ENCODE peak calls at places on chromosome 19, in ten cellular contexts. N, X, K, E, Q, S, O, A, R and U are unnamed samples.

GRCh38 chr19:29836409-29836825 is 24.6 kb downstream of the CCNE1 start:
- DNase-seq in N (no peak), X (no peak), K (no peak), E (no peak), Q (no peak), S (no peak), O (no peak), A (no peak), R (peak; percentile 57), U (no peak)

GRCh38 chr19:28710278-28710677 is 502.7 kb downstream of the UQCRFS1 start:
- DNase-seq in N (peak; percentile 30), X (no peak), K (peak; percentile 12), E (peak; percentile 41), Q (peak; percentile 91), S (peak; percentile 68), O (no peak), A (peak; percentile 65), R (no peak), U (no peak)

GRCh38 chr19:33722456-33723239 is 74.0 kb upstream of the KCTD15 start:
- DNase-seq in N (no peak), X (no peak), K (no peak), E (no peak), Q (no peak), S (no peak), O (no peak), A (no peak), R (no peak), U (no peak)

GRCh38 chr19:10418281-10419199 is 1.8 kb upstream of the PDE4A start:
- DNase-seq in N (no peak), X (no peak), K (no peak), E (no peak), Q (no peak), S (peak; percentile 13), O (no peak), A (no peak), R (peak; percentile 64), U (no peak)

GRCh38 chr19:3479819-3480215 is 508 bp downstream of the SMIM24 start:
- DNase-seq in N (no peak), X (no peak), K (no peak), E (no peak), Q (no peak), S (peak; percentile 50), O (no peak), A (no peak), R (peak; percentile 56), U (no peak)

GRCh38 chr19:22530042-22530441 is 104.1 kb upstream of the ZNF492 start:
- DNase-seq in N (no peak), X (no peak), K (no peak), E (no peak), Q (no peak), S (no peak), O (no peak), A (no peak), R (no peak), U (no peak)

GRCh38 chr19:6378036-6378435 is 2.3 kb upstream of the PSPN start:
- DNase-seq in N (no peak), X (no peak), K (no peak), E (no peak), Q (no peak), S (no peak), O (no peak), A (no peak), R (no peak), U (no peak)

GRCh38 chr19:4099054-4099764 is 24.7 kb downstream of the MAP2K2 start:
- DNase-seq in N (no peak), X (no peak), K (no peak), E (no peak), Q (no peak), S (no peak), O (no peak), A (no peak), R (no peak), U (no peak)

GRCh38 chr19:29645491-29645867 is 19.8 kb upstream of the PLEKHF1 start:
- DNase-seq in N (no peak), X (no peak), K (no peak), E (no peak), Q (no peak), S (no peak), O (no peak), A (no peak), R (no peak), U (no peak)

GRCh38 chr19:35044317-35045117 is 3.0 kb downstream of the HPN start:
- DNase-seq in N (no peak), X (peak; percentile 71), K (peak; percentile 57), E (no peak), Q (peak; percentile 57), S (peak; percentile 53), O (no peak), A (peak; percentile 41), R (peak; percentile 71), U (peak; percentile 69)

GRCh38 chr19:3507371-3508120 is 1.4 kb downstream of the FZR1 start:
- DNase-seq in N (no peak), X (no peak), K (no peak), E (no peak), Q (no peak), S (peak; percentile 42), O (no peak), A (no peak), R (peak; percentile 32), U (peak; percentile 62)

GRCh38 chr19:16368385-16369305 is 44.0 kb downstream of the KLF2 start:
- DNase-seq in N (no peak), X (no peak), K (no peak), E (no peak), Q (no peak), S (no peak), O (no peak), A (no peak), R (peak; percentile 81), U (peak; percentile 64)

GRCh38 chr19:53091413-53091812 is 11.8 kb downstream of the ZNF160 start:
- DNase-seq in N (no peak), X (no peak), K (no peak), E (no peak), Q (no peak), S (no peak), O (no peak), A (no peak), R (no peak), U (no peak)

GRCh38 chr19:6806488-6806887 is 34.0 kb downstream of the VAV1 start:
- DNase-seq in N (no peak), X (no peak), K (no peak), E (no peak), Q (no peak), S (no peak), O (no peak), A (peak; percentile 28), R (no peak), U (no peak)

GRCh38 chr19:18460313-18460712 is 22.4 kb upstream of the ISYNA1 start:
- DNase-seq in N (no peak), X (no peak), K (no peak), E (no peak), Q (no peak), S (peak; percentile 85), O (peak; percentile 91), A (peak; percentile 62), R (no peak), U (no peak)

GRCh38 chr19:40592170-40592569 is 9.0 kb upstream of the LTBP4 start:
- DNase-seq in N (peak; percentile 65), X (no peak), K (no peak), E (no peak), Q (peak; percentile 67), S (peak; percentile 81), O (no peak), A (peak; percentile 71), R (no peak), U (no peak)

GRCh38 chr19:47086280-47086679 is 27.3 kb downstream of the ZC3H4 start:
- DNase-seq in N (no peak), X (no peak), K (no peak), E (no peak), Q (no peak), S (no peak), O (no peak), A (no peak), R (no peak), U (no peak)

GRCh38 chr19:7242601-7243258 is 51.5 kb downstream of the INSR start:
- DNase-seq in N (no peak), X (no peak), K (peak; percentile 31), E (peak; percentile 21), Q (no peak), S (peak; percentile 75), O (no peak), A (peak; percentile 36), R (no peak), U (no peak)

GRCh38 chr19:42989851-42990250 is 36.4 kb downstream of the PSG11 start:
- DNase-seq in N (peak; percentile 34), X (no peak), K (no peak), E (no peak), Q (peak; percentile 66), S (no peak), O (no peak), A (no peak), R (no peak), U (no peak)

GRCh38 chr19:48752511-48753365 is at the start of gene FUT1:
- DNase-seq in N (peak; percentile 91), X (peak; percentile 69), K (peak; percentile 71), E (no peak), Q (peak; percentile 89), S (peak; percentile 67), O (peak; percentile 94), A (peak; percentile 65), R (peak; percentile 49), U (peak; percentile 30)

GRCh38 chr19:6528544-6529121 is 2.2 kb upstream of the TNFSF9 start:
- DNase-seq in N (no peak), X (no peak), K (no peak), E (no peak), Q (no peak), S (no peak), O (no peak), A (peak; percentile 41), R (no peak), U (peak; percentile 69)

GRCh38 chr19:362154-362553 is 17.6 kb upstream of the MIER2 start:
- DNase-seq in N (no peak), X (no peak), K (no peak), E (no peak), Q (no peak), S (no peak), O (no peak), A (no peak), R (no peak), U (peak; percentile 28)